ENCODE peak calls at places on chromosomes 12 and 14, in five cellular contexts. U, A, O, I and M are unnamed samples.

GRCh38 chr14:47541652-47542051 is 133.8 kb downstream of the MDGA2 start:
- DNase-seq in A (no peak), I (no peak), O (no peak), U (no peak), M (no peak)

GRCh38 chr12:65025070-65025469 is 96.0 kb downstream of the WIF1 start:
- DNase-seq in A (no peak), U (no peak), I (no peak), O (no peak), M (no peak)

GRCh38 chr14:53016491-53016890 is 65.6 kb upstream of the FERMT2 start:
- DNase-seq in I (no peak), A (no peak), U (no peak), O (no peak), M (no peak)

GRCh38 chr14:104115131-104115600 is 23.2 kb upstream of the KIF26A start:
- DNase-seq in I (no peak), O (no peak), U (no peak), A (no peak), M (no peak)

GRCh38 chr14:68726093-68726695 is 66.7 kb downstream of the ZFP36L1 start:
- DNase-seq in U (no peak), I (no peak), A (no peak), O (no peak), M (no peak)

GRCh38 chr12:15670756-15671155 is 118.4 kb downstream of the EPS8 start:
- DNase-seq in U (no peak), A (no peak), O (no peak), I (no peak), M (no peak)

GRCh38 chr12:9260931-9261330 is 52.7 kb upstream of the PZP start:
- DNase-seq in O (no peak), A (no peak), U (no peak), I (no peak), M (no peak)

GRCh38 chr12:132620893-132621656 is 2.5 kb downstream of the P2RX2 start:
- DNase-seq in A (no peak), U (no peak), I (no peak), O (no peak), M (no peak)

GRCh38 chr14:55579724-55580400 is at the start of gene KTN1:
- DNase-seq in U (no peak), A (peak; percentile 79), I (no peak), O (peak; percentile 76), M (no peak)

GRCh38 chr14:50045039-50045711 is 71.2 kb downstream of the VCPKMT start:
- DNase-seq in A (peak; percentile 35), U (no peak), O (peak; percentile 26), I (no peak), M (peak; percentile 64)

GRCh38 chr12:26935636-26936378 is 2.0 kb downstream of the INTS13 start:
- DNase-seq in A (no peak), U (no peak), O (no peak), I (no peak), M (no peak)

GRCh38 chr14:63134801-63135200 is 69.4 kb upstream of the RHOJ start:
- DNase-seq in U (peak; percentile 4), O (no peak), A (no peak), I (peak; percentile 2), M (no peak)

GRCh38 chr14:65431951-65432350 is 19.4 kb downstream of the FUT8 start:
- DNase-seq in U (no peak), O (no peak), I (no peak), A (no peak), M (no peak)

GRCh38 chr12:69966839-69967238 is 141.8 kb downstream of the MYRFL start:
- DNase-seq in U (no peak), I (no peak), O (no peak), A (no peak), M (peak; percentile 98)

GRCh38 chr12:26195250-26195640 is at the start of gene SSPN:
- DNase-seq in O (peak; percentile 80), A (no peak), U (peak; percentile 37), I (no peak), M (no peak)

GRCh38 chr14:75459099-75459741 is 31.4 kb downstream of the JDP2 start:
- DNase-seq in A (no peak), U (no peak), O (peak; percentile 70), I (no peak), M (no peak)

GRCh38 chr14:65296402-65296801 is 116.1 kb upstream of the FUT8 start:
- DNase-seq in I (no peak), A (no peak), O (no peak), U (no peak), M (no peak)

GRCh38 chr12:1606021-1606622 is 11.7 kb upstream of the FBXL14 start:
- DNase-seq in U (peak; percentile 66), A (no peak), I (no peak), O (peak; percentile 69), M (peak; percentile 72)

GRCh38 chr12:51863921-51864700 is 15.6 kb upstream of the FIGNL2 start:
- DNase-seq in O (peak; percentile 66), U (no peak), I (no peak), A (no peak), M (no peak)